ENCODE peak calls at places on chromosomes 6 and 20, in seven cellular contexts. T is fibroblast of mammary gland; F is effector memory CD4-positive, alpha-beta T cell; Q is B cell; L is Right ventricle myocardium inferior; B is H7; P is GM10248. G is an unnamed sample.

GRCh38 chr20:47888351-47888750 is 103.1 kb upstream of the SULF2 start:
- DNase-seq in Q (no peak), T (no peak), L (no peak), F (no peak), B (no peak), P (no peak), G (no peak)

GRCh38 chr6:11534561-11534960 is 3.0 kb upstream of the TMEM170B start:
- DNase-seq in F (no peak), L (no peak), T (no peak), B (no peak), P (no peak), Q (no peak), G (no peak)

GRCh38 chr6:41768545-41769308 is 11.0 kb downstream of the FRS3 start:
- DNase-seq in P (no peak), B (no peak), F (no peak), T (no peak), Q (no peak), L (no peak), G (no peak)

GRCh38 chr6:155026366-155027045 is 31.4 kb downstream of the TIAM2 start:
- DNase-seq in T (peak), B (no peak), L (no peak), Q (no peak), P (no peak), F (no peak), G (no peak)

GRCh38 chr6:41443616-41444525 is 102.3 kb upstream of the FOXP4 start:
- DNase-seq in L (no peak), P (no peak), T (peak), F (no peak), Q (no peak), B (peak), G (no peak)

GRCh38 chr6:33428219-33428890 is 8.5 kb downstream of the SYNGAP1 start:
- DNase-seq in B (peak), Q (peak), L (peak), T (peak), P (no peak), F (no peak), G (peak)

GRCh38 chr6:42250509-42250908 is 32.8 kb upstream of the MRPS10 start:
- DNase-seq in F (no peak), B (no peak), P (no peak), Q (no peak), L (no peak), T (no peak), G (no peak)

GRCh38 chr20:44437497-44437896 is 38.2 kb upstream of the TTPAL start:
- DNase-seq in L (no peak), Q (no peak), B (no peak), F (no peak), P (no peak), T (no peak), G (no peak)

GRCh38 chr6:170049641-170050491 is 241.0 kb downstream of the DLL1 start:
- DNase-seq in L (peak), B (no peak), P (no peak), T (peak), F (no peak), Q (no peak), G (no peak)

GRCh38 chr20:6651016-6651415 is 116.5 kb upstream of the BMP2 start:
- DNase-seq in B (no peak), Q (no peak), T (peak), L (no peak), P (no peak), F (no peak), G (no peak)

GRCh38 chr6:169839898-169840631 is 88.6 kb downstream of the ERMARD start:
- DNase-seq in L (no peak), B (no peak), P (no peak), F (no peak), Q (no peak), T (no peak), G (no peak)

GRCh38 chr6:107179004-107179403 is 63.7 kb upstream of the BEND3 start:
- DNase-seq in Q (no peak), L (no peak), T (peak), P (no peak), F (no peak), B (peak), G (no peak)

GRCh38 chr6:49570474-49571079 is 20.1 kb downstream of the C6orf141 start:
- DNase-seq in P (no peak), Q (no peak), F (no peak), L (no peak), B (no peak), T (peak), G (no peak)

GRCh38 chr20:19881080-19881840 is 123.2 kb downstream of the RIN2 start:
- DNase-seq in T (no peak), L (no peak), B (no peak), P (no peak), Q (no peak), F (no peak), G (no peak)

GRCh38 chr6:5302995-5303622 is 41.8 kb downstream of the FARS2 start:
- DNase-seq in B (peak), T (peak), P (peak), L (no peak), Q (peak), F (peak), G (peak)

GRCh38 chr6:156816505-156816904 is 39.3 kb downstream of the ARID1B start:
- DNase-seq in F (no peak), L (peak), B (no peak), P (no peak), Q (no peak), T (peak), G (no peak)

GRCh38 chr6:125104425-125104824 is 49.1 kb upstream of the TPD52L1 start:
- DNase-seq in Q (no peak), B (no peak), P (no peak), F (no peak), L (no peak), T (peak), G (no peak)

GRCh38 chr6:154888426-154888825 is 106.7 kb upstream of the TIAM2 start:
- DNase-seq in Q (no peak), B (no peak), T (no peak), L (no peak), F (no peak), P (no peak), G (no peak)

GRCh38 chr6:112480551-112480950 is 133.4 kb downstream of the RFPL4B start:
- DNase-seq in T (peak), F (no peak), B (no peak), Q (no peak), P (no peak), L (no peak), G (no peak)

GRCh38 chr6:52524921-52525320 is 51.9 kb downstream of the TRAM2 start:
- DNase-seq in Q (no peak), F (no peak), L (no peak), B (no peak), T (no peak), P (no peak), G (no peak)

GRCh38 chr6:130152908-130153510 is 69.7 kb downstream of the SAMD3 start:
- DNase-seq in P (no peak), L (no peak), Q (no peak), B (no peak), F (no peak), T (no peak), G (no peak)

GRCh38 chr6:34546551-34547321 is 9.4 kb downstream of the SPDEF start:
- DNase-seq in Q (no peak), T (no peak), F (no peak), B (no peak), L (no peak), P (no peak), G (no peak)

GRCh38 chr6:47414517-47415167 is 62.9 kb upstream of the CD2AP start:
- DNase-seq in P (peak), T (peak), L (no peak), Q (no peak), B (no peak), F (no peak), G (peak)